ENCODE peak calls at places on chromosome 1, in six cellular contexts. One of them, this sample, is unnamed. For H3K4me1, the result is how much of the 10 kb centered on the place peaks cover.

GRCh38 chr1:160579216-160579701 is at the start of gene CD84:
- DNase-seq in uterus: no peak
- DNase-seq in ovary: no peak
- DNase-seq in tibial artery: no peak
- DNase-seq in neural progenitor cell: no peak
- DNase-seq in right atrium auricular region: no peak
- DNase-seq in this sample: no peak

GRCh38 chr1:93814795-93815737 is 63.9 kb downstream of the DNTTIP2 start:
- DNase-seq in tibial artery: no peak
- DNase-seq in right atrium auricular region: no peak
- DNase-seq in ovary: no peak
- DNase-seq in neural progenitor cell: no peak
- DNase-seq in uterus: no peak
- DNase-seq in this sample: no peak

GRCh38 chr1:202966006-202966904 is 802 bp downstream of the CYB5R1 start:
- DNase-seq in right atrium auricular region: no peak
- DNase-seq in uterus: no peak
- DNase-seq in neural progenitor cell: no peak
- DNase-seq in tibial artery: no peak
- DNase-seq in ovary: no peak
- DNase-seq in this sample: no peak

GRCh38 chr1:41823453-41823852 is 95.3 kb downstream of the HIVEP3 start:
- DNase-seq in neural progenitor cell: peak
- DNase-seq in right atrium auricular region: no peak
- DNase-seq in tibial artery: no peak
- DNase-seq in uterus: no peak
- DNase-seq in ovary: peak
- DNase-seq in this sample: no peak

GRCh38 chr1:9292361-9293240 is at the start of gene SPSB1:
- DNase-seq in tibial artery: peak
- DNase-seq in right atrium auricular region: peak
- DNase-seq in ovary: peak
- DNase-seq in neural progenitor cell: peak
- DNase-seq in uterus: peak
- DNase-seq in this sample: peak

GRCh38 chr1:78665809-78666208 is 16.2 kb downstream of the IFI44 start:
- DNase-seq in right atrium auricular region: no peak
- DNase-seq in tibial artery: no peak
- DNase-seq in uterus: no peak
- DNase-seq in ovary: no peak
- DNase-seq in neural progenitor cell: no peak
- DNase-seq in this sample: no peak

GRCh38 chr1:109932679-109933078 is 22.0 kb downstream of the CSF1 start:
- DNase-seq in right atrium auricular region: peak
- DNase-seq in ovary: no peak
- DNase-seq in uterus: no peak
- DNase-seq in tibial artery: no peak
- DNase-seq in neural progenitor cell: no peak
- DNase-seq in this sample: no peak

GRCh38 chr1:32336963-32337675 is 1.1 kb upstream of the MARCKSL1 start:
- DNase-seq in ovary: no peak
- DNase-seq in neural progenitor cell: no peak
- DNase-seq in tibial artery: no peak
- DNase-seq in uterus: no peak
- DNase-seq in right atrium auricular region: no peak
- DNase-seq in this sample: no peak

GRCh38 chr1:63890468-63890867 is 116.7 kb downstream of the ROR1 start:
- DNase-seq in tibial artery: no peak
- DNase-seq in ovary: no peak
- DNase-seq in neural progenitor cell: no peak
- DNase-seq in uterus: no peak
- DNase-seq in right atrium auricular region: no peak
- DNase-seq in this sample: no peak

GRCh38 chr1:199287632-199288031 is 648.8 kb downstream of the PTPRC start:
- DNase-seq in right atrium auricular region: no peak
- DNase-seq in tibial artery: no peak
- DNase-seq in neural progenitor cell: no peak
- DNase-seq in uterus: no peak
- DNase-seq in ovary: no peak
- DNase-seq in this sample: no peak

DNA sequence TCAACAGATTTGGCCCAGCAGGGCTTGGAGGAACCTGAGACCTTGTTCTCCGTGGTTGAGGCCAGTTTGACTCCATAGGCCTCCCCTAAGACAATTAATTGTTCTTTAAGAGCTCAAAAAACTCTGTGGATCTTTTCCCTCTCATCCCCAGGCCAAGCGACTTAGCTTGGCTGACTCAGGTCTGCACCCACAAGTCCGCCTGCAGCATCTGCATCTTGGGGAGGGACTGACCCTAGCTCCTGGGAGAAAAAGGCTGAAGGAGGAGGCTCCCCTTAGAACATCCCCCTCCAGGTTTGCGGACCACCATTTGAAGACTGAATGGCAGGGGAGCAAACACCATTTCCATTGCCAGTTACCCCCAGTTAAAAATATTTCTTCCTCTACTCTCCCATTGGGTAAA is 1.5 kb upstream of the HES2 start:
- DNase-seq in uterus: no peak
- DNase-seq in neural progenitor cell: peak
- DNase-seq in tibial artery: no peak
- DNase-seq in right atrium auricular region: no peak
- DNase-seq in ovary: no peak
- DNase-seq in this sample: no peak
- H3K4me1 ChIP-seq in uterus: under half
- H3K4me1 ChIP-seq in neural progenitor cell: under half
- H3K4me1 ChIP-seq in tibial artery: under half
- H3K4me1 ChIP-seq in right atrium auricular region: under half
- H3K4me1 ChIP-seq in ovary: under half
- H3K4me1 ChIP-seq in this sample: half or more

DNA sequence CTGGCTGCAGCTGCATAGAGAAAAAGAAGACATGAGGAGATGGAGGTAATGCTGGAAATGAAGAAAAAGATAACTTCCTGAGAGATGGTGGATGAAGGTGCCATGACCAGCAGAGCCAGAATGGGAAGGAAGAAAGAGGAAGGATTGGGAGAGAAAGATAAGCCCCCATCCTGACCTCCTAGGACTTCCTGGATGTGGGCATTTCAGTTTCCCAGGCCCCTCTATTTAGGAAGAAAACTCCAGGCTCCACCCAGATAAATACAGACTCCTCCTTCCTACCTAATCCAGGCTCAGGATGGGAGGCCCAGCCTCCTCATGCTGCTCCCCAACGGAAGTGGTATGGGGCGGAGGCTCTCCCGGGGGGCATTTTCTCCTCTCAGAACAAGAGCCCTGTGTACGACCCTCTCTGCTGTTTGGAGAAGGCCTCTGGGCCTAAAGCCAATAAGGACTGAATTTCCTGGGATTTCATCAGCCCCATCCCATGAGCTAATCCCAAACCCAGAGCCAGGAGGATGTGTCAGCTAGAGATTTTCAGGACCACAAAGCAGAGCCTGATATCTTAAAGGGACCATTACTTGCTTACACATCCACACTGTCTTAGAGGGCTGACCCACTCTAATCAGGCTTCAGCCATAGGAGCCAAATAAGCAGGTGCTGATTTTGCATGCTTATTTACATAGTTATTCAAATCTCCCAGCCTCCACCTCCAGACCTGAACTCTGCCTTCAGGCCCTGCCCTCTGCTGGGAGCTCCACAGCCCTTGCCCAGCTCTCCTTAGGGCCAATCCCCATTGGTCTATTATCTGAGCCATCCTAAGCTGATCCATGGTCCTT is 5.1 kb upstream of the ARHGEF2 start:
- DNase-seq in ovary: peak
- DNase-seq in right atrium auricular region: peak
- DNase-seq in neural progenitor cell: peak
- DNase-seq in tibial artery: peak
- DNase-seq in uterus: peak
- DNase-seq in this sample: peak
- H3K4me3 ChIP-seq in ovary: peak
- H3K4me3 ChIP-seq in right atrium auricular region: peak
- H3K4me3 ChIP-seq in neural progenitor cell: no peak
- H3K4me3 ChIP-seq in tibial artery: peak
- H3K4me3 ChIP-seq in uterus: no peak
- H3K4me3 ChIP-seq in this sample: no peak

DNA sequence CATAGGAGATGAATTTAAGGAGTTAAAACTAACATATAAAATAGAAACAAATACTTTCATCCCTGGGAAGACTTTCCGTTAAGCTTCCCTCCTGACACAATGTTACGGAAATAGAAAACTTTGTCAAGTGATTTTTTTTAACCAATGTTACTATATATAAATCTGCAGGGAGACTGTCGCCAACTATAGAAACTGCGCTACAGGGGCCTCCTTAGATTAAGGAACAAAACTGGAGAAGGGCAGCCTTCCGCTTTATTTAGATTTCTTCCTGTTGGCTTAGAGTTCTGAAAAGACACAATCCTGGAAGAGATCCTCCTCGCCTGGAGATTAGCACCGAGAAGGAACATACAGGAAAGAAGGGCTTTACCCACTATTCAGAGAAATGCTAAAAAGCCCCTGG is 1.5 kb downstream of the MGST3 start:
- DNase-seq in tibial artery: no peak
- DNase-seq in right atrium auricular region: no peak
- DNase-seq in neural progenitor cell: peak
- DNase-seq in uterus: no peak
- DNase-seq in ovary: no peak
- DNase-seq in this sample: no peak
- H3K4me1 ChIP-seq in tibial artery: half or more
- H3K4me1 ChIP-seq in right atrium auricular region: under half
- H3K4me1 ChIP-seq in neural progenitor cell: under half
- H3K4me1 ChIP-seq in uterus: under half
- H3K4me1 ChIP-seq in ovary: under half
- H3K4me1 ChIP-seq in this sample: under half

DNA sequence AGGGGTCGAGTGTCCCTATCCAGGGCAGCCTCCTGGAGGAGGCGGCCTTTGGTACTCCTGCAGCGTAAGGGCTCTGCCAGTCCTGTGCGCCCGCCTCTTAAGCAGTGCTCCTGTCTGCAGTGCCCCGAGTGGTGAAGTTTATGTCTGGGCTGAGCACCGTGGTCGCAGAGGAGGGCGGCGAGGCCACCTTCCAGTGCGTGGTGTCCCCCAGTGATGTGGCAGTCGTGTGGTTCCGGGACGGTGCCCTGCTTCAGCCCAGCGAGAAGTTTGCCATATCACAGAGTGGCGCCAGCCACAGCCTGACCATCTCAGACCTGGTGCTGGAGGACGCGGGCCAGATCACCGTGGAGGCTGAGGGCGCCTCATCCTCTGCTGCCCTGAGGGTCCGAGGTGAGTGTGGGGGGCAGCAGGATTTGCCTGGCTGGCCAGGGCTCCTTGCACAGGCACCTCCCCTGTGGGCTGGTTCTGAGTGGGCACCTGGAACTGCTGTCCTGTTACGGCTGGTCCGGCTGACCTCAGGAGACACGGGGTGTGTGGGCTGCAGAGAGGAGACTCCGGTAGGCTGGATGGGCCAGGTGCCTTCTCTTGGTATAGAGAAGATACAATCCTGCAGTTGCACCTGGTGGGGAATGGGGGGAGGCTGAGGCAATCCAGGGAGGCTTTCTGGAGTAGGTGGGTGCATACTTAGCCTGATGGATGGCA is 66.8 kb downstream of the OBSCN start:
- DNase-seq in neural progenitor cell: no peak
- DNase-seq in ovary: no peak
- DNase-seq in right atrium auricular region: no peak
- DNase-seq in uterus: peak
- DNase-seq in tibial artery: peak
- DNase-seq in this sample: no peak
- H3K4me3 ChIP-seq in neural progenitor cell: no peak
- H3K4me3 ChIP-seq in ovary: no peak
- H3K4me3 ChIP-seq in right atrium auricular region: no peak
- H3K4me3 ChIP-seq in uterus: no peak
- H3K4me3 ChIP-seq in tibial artery: peak
- H3K4me3 ChIP-seq in this sample: peak

GRCh38 chr1:55381491-55381890 is 166.3 kb upstream of the USP24 start:
- DNase-seq in ovary: no peak
- DNase-seq in neural progenitor cell: no peak
- DNase-seq in right atrium auricular region: peak
- DNase-seq in tibial artery: no peak
- DNase-seq in uterus: no peak
- DNase-seq in this sample: no peak

GRCh38 chr1:55384589-55385136 is 169.5 kb upstream of the USP24 start:
- DNase-seq in ovary: no peak
- DNase-seq in uterus: no peak
- DNase-seq in right atrium auricular region: peak
- DNase-seq in tibial artery: no peak
- DNase-seq in neural progenitor cell: no peak
- DNase-seq in this sample: no peak

GRCh38 chr1:55382699-55383377 is 167.7 kb upstream of the USP24 start:
- DNase-seq in tibial artery: no peak
- DNase-seq in right atrium auricular region: peak
- DNase-seq in ovary: peak
- DNase-seq in neural progenitor cell: no peak
- DNase-seq in uterus: no peak
- DNase-seq in this sample: no peak

GRCh38 chr1:55380313-55380970 is 165.3 kb upstream of the USP24 start:
- DNase-seq in right atrium auricular region: peak
- DNase-seq in neural progenitor cell: no peak
- DNase-seq in tibial artery: peak
- DNase-seq in uterus: peak
- DNase-seq in ovary: no peak
- DNase-seq in this sample: no peak

GRCh38 chr1:55381983-55382382 is 166.8 kb upstream of the USP24 start:
- DNase-seq in ovary: no peak
- DNase-seq in tibial artery: no peak
- DNase-seq in right atrium auricular region: no peak
- DNase-seq in neural progenitor cell: no peak
- DNase-seq in uterus: no peak
- DNase-seq in this sample: no peak
- H3K4me1 ChIP-seq in ovary: under half
- H3K4me1 ChIP-seq in tibial artery: under half
- H3K4me1 ChIP-seq in right atrium auricular region: under half
- H3K4me1 ChIP-seq in neural progenitor cell: under half
- H3K4me1 ChIP-seq in uterus: under half
- H3K4me1 ChIP-seq in this sample: under half

This sample was measured in Peyer's patch.